ENCODE peak calls at places on chromosomes 1 and 21, in ten cellular contexts. C, V, H, M, U, Y, G, T, S and W are unnamed samples.

GRCh38 chr1:50423670-50424000 is 392 bp upstream of the DMRTA2 start:
- DNase-seq in U (no peak), T (no peak), M (no peak), C (no peak), H (no peak), Y (no peak), S (peak), V (no peak), G (no peak), W (no peak)

GRCh38 chr21:46161800-46162592 is 6.6 kb upstream of the FTCD start:
- DNase-seq in U (no peak), H (no peak), C (no peak), V (no peak), S (no peak), M (peak), G (no peak), T (no peak), Y (peak), W (peak)

GRCh38 chr1:147627435-147628110 is 42.8 kb downstream of the ACP6 start:
- DNase-seq in S (peak), G (no peak), Y (peak), M (no peak), H (peak), V (peak), C (peak), T (peak), U (peak), W (peak)

GRCh38 chr21:29300547-29301138 is 1.9 kb downstream of the BACH1 start:
- DNase-seq in T (no peak), V (no peak), Y (no peak), U (no peak), S (no peak), G (no peak), M (no peak), C (no peak), H (peak), W (no peak)

GRCh38 chr1:207888647-207889046 is 22.3 kb downstream of the CD34 start:
- DNase-seq in T (no peak), H (no peak), M (no peak), V (peak), G (peak), Y (no peak), U (no peak), S (no peak), C (no peak), W (no peak)

GRCh38 chr1:175186371-175187160 is 6.0 kb downstream of the KIAA0040 start:
- DNase-seq in U (no peak), S (no peak), M (no peak), C (no peak), Y (no peak), T (no peak), H (no peak), G (no peak), V (no peak), W (no peak)

GRCh38 chr1:233912447-233912846 is 8.0 kb downstream of the SLC35F3 start:
- DNase-seq in C (no peak), V (no peak), G (no peak), U (no peak), T (no peak), H (no peak), M (no peak), S (no peak), Y (no peak), W (no peak)

GRCh38 chr1:3674100-3675094 is 22.1 kb downstream of the TP73 start:
- DNase-seq in H (peak), M (no peak), S (peak), V (no peak), Y (no peak), G (no peak), T (no peak), U (no peak), C (no peak), W (peak)

GRCh38 chr1:64469977-64470669 is at the start of gene CACHD1:
- DNase-seq in S (peak), C (peak), U (no peak), H (peak), M (peak), G (peak), V (peak), Y (peak), T (peak), W (peak)

GRCh38 chr1:22625262-22625925 is 11.0 kb upstream of the C1QA start:
- DNase-seq in T (no peak), Y (no peak), S (no peak), M (no peak), V (no peak), G (no peak), C (no peak), U (peak), H (peak), W (no peak)

GRCh38 chr1:172851077-172851476 is 192.2 kb downstream of the FASLG start:
- DNase-seq in H (no peak), T (no peak), S (no peak), C (no peak), M (no peak), U (no peak), Y (no peak), V (no peak), G (no peak), W (no peak)

GRCh38 chr1:157725214-157725577 is 24.6 kb upstream of the FCRL3 start:
- DNase-seq in T (no peak), C (no peak), Y (no peak), S (no peak), H (no peak), U (peak), M (no peak), G (no peak), V (no peak), W (no peak)

GRCh38 chr1:241598234-241598633 is 41.9 kb downstream of the CHML start:
- DNase-seq in S (no peak), G (no peak), H (no peak), U (no peak), C (no peak), T (no peak), V (no peak), Y (no peak), M (no peak), W (no peak)

GRCh38 chr21:37073417-37074194 is 552 bp downstream of the TTC3 start:
- DNase-seq in T (no peak), H (peak), C (no peak), M (peak), V (peak), Y (peak), S (peak), G (no peak), U (peak), W (peak)
- TF ChIP-seq CTCF in T (no peak), H (no peak), C (no peak), M (no peak), V (no peak), Y (no peak), S (no peak), G (peak), U (peak), W (no peak)

GRCh38 chr1:226002667-226003501 is 3.7 kb upstream of the SDE2 start:
- DNase-seq in M (peak), Y (peak), C (no peak), V (peak), G (no peak), U (peak), T (no peak), S (peak), H (peak), W (peak)
- H3K4me3 ChIP-seq in M (no peak), Y (no peak), C (no peak), V (no peak), G (no peak), U (no peak), T (no peak), S (peak), H (no peak), W (no peak)

GRCh38 chr1:189659731-189660130 is 817.9 kb downstream of the BRINP3 start:
- DNase-seq in V (no peak), H (no peak), T (no peak), U (no peak), M (no peak), C (no peak), S (no peak), Y (no peak), G (no peak), W (no peak)

GRCh38 chr1:189657131-189657530 is 820.5 kb downstream of the BRINP3 start:
- DNase-seq in S (no peak), T (no peak), U (no peak), C (no peak), G (no peak), M (no peak), V (no peak), Y (no peak), H (no peak), W (no peak)

GRCh38 chr1:189656628-189657027 is 821.0 kb downstream of the BRINP3 start:
- DNase-seq in V (no peak), H (no peak), Y (no peak), M (no peak), T (no peak), C (no peak), U (no peak), G (no peak), S (no peak), W (no peak)

GRCh38 chr1:189658381-189658780 is 819.3 kb downstream of the BRINP3 start:
- DNase-seq in T (no peak), H (no peak), M (no peak), C (no peak), Y (no peak), G (no peak), U (no peak), V (no peak), S (no peak), W (no peak)

GRCh38 chr1:189657715-189658114 is 819.9 kb downstream of the BRINP3 start:
- DNase-seq in S (no peak), C (no peak), Y (no peak), M (no peak), U (no peak), H (no peak), T (no peak), G (no peak), V (no peak), W (no peak)
- TF ChIP-seq CTCF in S (no peak), C (no peak), Y (no peak), M (no peak), U (no peak), H (no peak), T (no peak), G (no peak), V (no peak), W (no peak)

GRCh38 chr1:226943156-226943555 is 3.1 kb downstream of the COQ8A start:
- DNase-seq in S (no peak), M (peak), U (no peak), T (no peak), H (no peak), Y (no peak), V (no peak), G (no peak), C (no peak), W (no peak)
- H3K4me3 ChIP-seq in S (no peak), M (no peak), U (no peak), T (no peak), H (no peak), Y (no peak), V (no peak), G (no peak), C (no peak), W (no peak)

DNA sequence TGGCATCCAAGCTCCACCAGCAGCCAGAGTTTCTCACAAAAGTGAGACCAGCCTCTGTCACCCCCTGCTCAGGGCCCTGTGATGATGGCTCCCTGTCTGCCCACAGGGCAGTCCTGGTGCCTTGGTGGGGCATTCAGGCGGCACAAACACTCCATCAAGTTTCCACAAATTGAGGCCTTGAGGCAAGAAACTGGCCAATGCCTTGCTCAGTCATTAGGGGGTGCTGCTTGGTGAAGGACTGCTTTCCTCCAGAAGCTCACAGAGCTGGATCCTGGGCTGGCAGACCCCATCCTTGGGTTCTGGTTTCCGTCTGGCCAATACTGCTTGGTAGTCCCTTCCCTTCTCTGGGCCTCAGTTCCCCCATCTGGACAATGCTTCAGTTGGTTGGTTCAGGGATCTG is 12.5 kb upstream of the AHDC1 start:
- DNase-seq in U (no peak), T (no peak), G (no peak), S (no peak), M (no peak), Y (no peak), C (no peak), V (no peak), H (peak), W (peak)
- TF ChIP-seq CTCF in U (peak), T (no peak), G (no peak), S (no peak), M (no peak), Y (no peak), C (peak), V (peak), H (peak), W (no peak)

DNA sequence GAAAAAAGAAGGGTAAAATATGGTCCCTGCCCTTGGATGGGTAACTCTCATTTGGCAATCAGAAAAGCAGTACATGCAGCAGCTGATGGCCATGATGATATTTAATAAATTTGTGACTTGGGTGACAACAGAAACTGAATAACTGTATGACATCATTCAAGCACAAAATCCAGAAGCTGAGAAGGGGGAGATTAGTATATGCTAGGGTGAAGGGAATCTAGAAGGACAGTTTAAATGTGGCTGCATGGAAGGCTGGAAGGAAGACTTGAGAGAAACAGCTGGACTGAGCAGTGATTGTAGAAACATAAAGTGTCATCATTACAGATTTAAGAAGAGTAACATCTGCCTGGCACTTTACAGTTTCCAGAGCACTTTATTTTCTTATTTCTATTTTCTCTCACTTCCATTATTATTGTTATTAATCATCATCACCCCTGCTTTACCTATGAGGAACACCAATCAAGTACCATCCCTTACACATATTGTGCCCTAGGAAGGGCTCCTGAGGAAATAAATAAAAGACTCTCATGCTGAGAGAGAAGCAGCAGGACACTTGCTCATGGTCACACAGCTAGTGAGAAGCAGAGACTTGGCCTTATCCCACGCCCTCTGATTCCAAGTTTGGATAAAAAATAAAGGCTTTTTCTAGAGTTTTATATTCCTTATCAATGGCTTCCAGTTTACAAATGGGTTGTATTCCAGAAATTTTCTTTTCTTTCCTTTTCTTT is 207.2 kb downstream of the PBX1 start:
- DNase-seq in U (no peak), C (no peak), S (no peak), T (no peak), H (peak), G (no peak), Y (no peak), M (no peak), V (no peak), W (no peak)
- H3K4me3 ChIP-seq in U (no peak), C (no peak), S (no peak), T (no peak), H (no peak), G (no peak), Y (no peak), M (no peak), V (no peak), W (no peak)

DNA sequence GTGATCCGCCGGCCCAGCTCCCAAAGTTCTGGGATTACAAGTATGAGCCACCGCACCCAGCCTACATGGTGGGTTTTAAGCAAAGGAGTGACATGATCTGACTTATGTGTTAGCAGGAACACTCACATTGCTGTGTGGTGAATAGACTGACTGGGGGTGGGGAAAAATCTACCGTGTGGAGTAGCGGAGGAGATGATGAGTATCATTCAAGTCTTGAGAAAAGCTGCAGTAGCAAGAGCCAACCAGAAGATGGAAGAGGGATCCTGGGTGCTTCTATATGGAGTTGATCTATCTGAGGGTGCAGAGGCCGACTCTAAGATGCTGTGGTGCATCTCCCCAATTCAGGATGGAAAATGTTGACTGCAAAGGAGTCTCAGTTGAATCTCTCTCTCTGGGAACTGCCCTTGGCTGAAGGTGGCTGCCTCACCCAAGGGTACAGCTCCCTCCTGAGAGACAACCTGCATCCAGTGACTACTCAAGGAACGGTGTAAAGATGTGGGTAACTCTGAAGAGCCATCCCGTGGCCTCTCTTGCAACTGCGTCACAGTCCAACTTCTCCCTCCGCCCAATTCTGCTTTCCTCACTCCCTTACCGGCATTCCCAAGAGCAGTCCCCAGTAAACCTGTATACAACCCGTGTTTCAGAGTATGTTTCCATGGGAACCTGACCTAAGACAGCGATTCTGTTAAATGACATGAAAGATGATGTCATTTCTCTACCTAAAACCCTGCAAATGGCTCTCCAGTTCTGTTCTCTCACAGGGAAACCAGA is 7.4 kb upstream of the B3GALNT2 start:
- DNase-seq in C (no peak), H (peak), U (no peak), S (no peak), G (no peak), M (no peak), Y (no peak), V (peak), T (no peak), W (no peak)
- TF ChIP-seq CTCF in C (no peak), H (peak), U (no peak), S (no peak), G (no peak), M (no peak), Y (no peak), V (peak), T (peak), W (no peak)

GRCh38 chr1:223714849-223715709 is 2.7 kb downstream of the CAPN2 start:
- DNase-seq in U (no peak), Y (peak), V (peak), H (peak), C (no peak), M (no peak), G (peak), T (no peak), S (peak), W (no peak)
- H3K4me3 ChIP-seq in U (no peak), Y (peak), V (peak), H (peak), C (peak), M (no peak), G (peak), T (peak), S (peak), W (no peak)